ENCODE peak calls at places on chromosomes 4 and X, in six cellular contexts. H, R, N, K, Z and M are unnamed samples.

GRCh38 chrX:44872319-44872816 is 620 bp upstream of the KDM6A start:
- DNase-seq in H (no peak), R (no peak), N (peak), K (peak), Z (no peak), M (no peak)

GRCh38 chrX:148700021-148700420 is 199.6 kb downstream of the AFF2 start:
- DNase-seq in H (no peak), R (no peak), N (no peak), K (no peak), Z (no peak), M (no peak)

GRCh38 chr4:67327245-67327860 is 217.9 kb downstream of the CENPC start:
- DNase-seq in H (peak), R (peak), N (peak), K (peak), Z (peak), M (peak)

GRCh38 chrX:30530591-30530990 is 47.0 kb downstream of the TASL start:
- DNase-seq in H (no peak), R (no peak), N (peak), K (no peak), Z (no peak), M (no peak)

GRCh38 chr4:186693159-186693815 is 30.4 kb downstream of the FAT1 start:
- DNase-seq in H (no peak), R (no peak), N (peak), K (peak), Z (no peak), M (peak)

GRCh38 chr4:81648576-81649272 is 177.0 kb upstream of the RASGEF1B start:
- DNase-seq in H (peak), R (no peak), N (no peak), K (no peak), Z (no peak), M (no peak)

GRCh38 chr4:8129785-8130184 is 28.8 kb downstream of the ABLIM2 start:
- DNase-seq in H (no peak), R (no peak), N (no peak), K (no peak), Z (no peak), M (no peak)

GRCh38 chr4:145234086-145234694 is 53.8 kb upstream of the OTUD4 start:
- DNase-seq in H (peak), R (peak), N (peak), K (peak), Z (peak), M (peak)

GRCh38 chr4:4325321-4325720 is 35.3 kb downstream of the ZBTB49 start:
- DNase-seq in H (no peak), R (no peak), N (no peak), K (no peak), Z (peak), M (no peak)

GRCh38 chr4:1767058-1767769 is 25.9 kb upstream of the FGFR3 start:
- DNase-seq in H (no peak), R (peak), N (peak), K (peak), Z (no peak), M (peak)

GRCh38 chrX:153969904-153970397 is 1.7 kb downstream of the HCFC1 start:
- DNase-seq in H (no peak), R (no peak), N (peak), K (peak), Z (no peak), M (no peak)

GRCh38 chrX:97907791-97908190 is 1024.1 kb downstream of the RPA4 start:
- DNase-seq in H (no peak), R (no peak), N (no peak), K (no peak), Z (no peak), M (no peak)

GRCh38 chr4:2715426-2715825 is 40.7 kb downstream of the TNIP2 start:
- DNase-seq in H (no peak), R (no peak), N (no peak), K (no peak), Z (no peak), M (no peak)

GRCh38 chr4:7336732-7337131 is 98.0 kb downstream of the PSAPL1 start:
- DNase-seq in H (no peak), R (no peak), N (no peak), K (no peak), Z (no peak), M (no peak)

GRCh38 chr4:957581-958313 is 15.6 kb downstream of the DGKQ start:
- DNase-seq in H (no peak), R (no peak), N (no peak), K (no peak), Z (no peak), M (no peak)

GRCh38 chr4:126267689-126268088 is 952.9 kb downstream of the FAT4 start:
- DNase-seq in H (no peak), R (no peak), N (peak), K (no peak), Z (no peak), M (no peak)

GRCh38 chr4:122827899-122828601 is 1.4 kb downstream of the FGF2 start:
- DNase-seq in H (peak), R (peak), N (peak), K (peak), Z (peak), M (peak)
- TF ChIP-seq BHLHE40 in H (peak), R (no peak), N (peak), K (peak), Z (peak), M (peak)

GRCh38 chr4:15681067-15681371 is 608 bp upstream of the FAM200B start:
- DNase-seq in H (no peak), R (no peak), N (no peak), K (no peak), Z (no peak), M (no peak)
- TF ChIP-seq BHLHE40 in H (no peak), R (no peak), N (no peak), K (no peak), Z (no peak), M (no peak)

GRCh38 chr4:134089885-134090284 is 111.7 kb downstream of the PABPC4L start:
- DNase-seq in H (no peak), R (no peak), N (no peak), K (no peak), Z (no peak), M (peak)
- TF ChIP-seq BHLHE40 in H (no peak), R (no peak), N (no peak), K (no peak), Z (no peak), M (no peak)

DNA sequence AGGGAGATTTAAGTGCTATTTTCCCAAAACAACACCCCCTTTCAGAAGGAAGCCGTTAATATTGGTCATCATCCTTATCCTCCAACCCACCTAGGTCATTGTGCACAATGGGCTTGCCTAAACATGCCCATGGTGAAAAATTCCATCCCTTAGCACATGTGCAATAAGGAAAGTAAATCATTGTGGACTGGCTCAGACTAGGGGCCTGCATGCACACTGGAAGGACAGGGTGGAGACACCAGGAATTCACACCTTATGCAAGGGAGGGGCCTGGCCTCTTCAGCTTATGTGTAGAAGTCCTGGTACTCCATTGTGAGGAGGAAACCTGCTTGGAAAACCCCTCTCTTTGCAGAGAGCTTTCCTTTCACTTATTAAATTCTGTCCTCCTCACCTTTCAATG is 311.4 kb upstream of the NDST4 start:
- DNase-seq in H (no peak), R (no peak), N (no peak), K (no peak), Z (no peak), M (no peak)
- TF ChIP-seq BHLHE40 in H (no peak), R (no peak), N (no peak), K (no peak), Z (no peak), M (no peak)

GRCh38 chr4:170348945-170349344 is 259.2 kb upstream of the AADAT start:
- DNase-seq in H (no peak), R (no peak), N (no peak), K (no peak), Z (no peak), M (no peak)
- TF ChIP-seq BHLHE40 in H (no peak), R (no peak), N (no peak), K (no peak), Z (no peak), M (no peak)

DNA sequence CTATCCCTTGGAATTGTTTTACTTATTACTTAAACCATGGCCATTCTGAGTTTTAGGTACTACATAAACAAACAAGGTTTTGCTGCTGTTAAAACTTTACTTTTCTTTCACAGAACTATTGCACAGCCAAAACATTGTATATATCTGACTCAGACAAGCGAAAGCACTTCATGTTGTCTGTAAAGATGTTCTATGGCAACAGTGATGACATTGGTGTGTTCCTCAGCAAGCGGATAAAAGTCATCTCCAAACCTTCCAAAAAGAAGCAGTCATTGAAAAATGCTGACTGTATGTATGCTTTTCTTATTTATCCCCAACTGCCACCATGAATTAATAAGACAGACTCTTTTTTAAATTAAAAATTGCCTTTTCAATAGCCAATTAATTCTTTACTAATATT is 69.8 kb downstream of the CCKAR start:
- DNase-seq in H (no peak), R (no peak), N (peak), K (no peak), Z (no peak), M (no peak)
- TF ChIP-seq BHLHE40 in H (no peak), R (no peak), N (no peak), K (no peak), Z (no peak), M (no peak)

GRCh38 chr4:123785515-123785914 is 388.9 kb downstream of the SPRY1 start:
- DNase-seq in H (no peak), R (no peak), N (peak), K (no peak), Z (no peak), M (no peak)
- TF ChIP-seq BHLHE40 in H (no peak), R (no peak), N (peak), K (no peak), Z (no peak), M (no peak)

GRCh38 chr4:112083587-112084347 is 61.5 kb upstream of the FAM241A start:
- DNase-seq in H (no peak), R (no peak), N (peak), K (no peak), Z (peak), M (peak)
- TF ChIP-seq BHLHE40 in H (no peak), R (no peak), N (no peak), K (no peak), Z (no peak), M (no peak)

GRCh38 chr4:56410247-56410646 is 23.0 kb upstream of the AASDH start:
- DNase-seq in H (no peak), R (peak), N (peak), K (peak), Z (peak), M (peak)
- TF ChIP-seq BHLHE40 in H (no peak), R (no peak), N (no peak), K (no peak), Z (no peak), M (no peak)

GRCh38 chrX:10230222-10230621 is 73.4 kb downstream of the CLCN4 start:
- DNase-seq in H (no peak), R (no peak), N (no peak), K (no peak), Z (no peak), M (no peak)
- TF ChIP-seq BHLHE40 in H (no peak), R (no peak), N (no peak), K (no peak), Z (no peak), M (no peak)